ENCODE peak calls at places on chromosomes 16 and 17, in ten cellular contexts. One of them, this sample, is unnamed.

GRCh38 chr16:10622036-10622921 is 41.9 kb upstream of the EMP2 start:
- DNase-seq in nucleus accumbens: no peak
- DNase-seq in C1 segment of cervical spinal cord: no peak
- DNase-seq in M059J: no peak
- DNase-seq in H9: peak; percentile 41
- DNase-seq in HCEC 1CT: no peak
- DNase-seq in foreskin fibroblast: no peak
- DNase-seq in SHP77: no peak
- DNase-seq in stimulated activated CD4-positive, alpha-beta T cell treated with anti-CD3 and anti-CD28 coated beads, TNF-alpha, amount 100 ng/mL, for 24 hours: no peak
- DNase-seq in activated CD4-positive, alpha-beta T cell treated with anti-CD3 and anti-CD28 coated beads, Interleukin-2, amount 50 U/mL, for 48 hours: no peak
- DNase-seq in this sample: no peak

GRCh38 chr17:19705771-19706770 is 10.3 kb downstream of the SLC47A2 start:
- DNase-seq in H9: peak; percentile 37
- DNase-seq in HCEC 1CT: no peak
- DNase-seq in M059J: no peak
- DNase-seq in nucleus accumbens: no peak
- DNase-seq in activated CD4-positive, alpha-beta T cell treated with anti-CD3 and anti-CD28 coated beads, Interleukin-2, amount 50 U/mL, for 48 hours: no peak
- DNase-seq in stimulated activated CD4-positive, alpha-beta T cell treated with anti-CD3 and anti-CD28 coated beads, TNF-alpha, amount 100 ng/mL, for 24 hours: no peak
- DNase-seq in C1 segment of cervical spinal cord: no peak
- DNase-seq in foreskin fibroblast: no peak
- DNase-seq in SHP77: peak; percentile 59
- DNase-seq in this sample: no peak

GRCh38 chr16:57530104-57530522 is 6.3 kb downstream of the CCDC102A start:
- DNase-seq in stimulated activated CD4-positive, alpha-beta T cell treated with anti-CD3 and anti-CD28 coated beads, TNF-alpha, amount 100 ng/mL, for 24 hours: peak; percentile 68
- DNase-seq in M059J: peak; percentile 70
- DNase-seq in HCEC 1CT: peak; percentile 24
- DNase-seq in C1 segment of cervical spinal cord: no peak
- DNase-seq in activated CD4-positive, alpha-beta T cell treated with anti-CD3 and anti-CD28 coated beads, Interleukin-2, amount 50 U/mL, for 48 hours: peak; percentile 69
- DNase-seq in H9: peak; percentile 51
- DNase-seq in nucleus accumbens: no peak
- DNase-seq in foreskin fibroblast: peak; percentile 57
- DNase-seq in SHP77: peak; percentile 45
- DNase-seq in this sample: no peak

GRCh38 chr16:67181346-67181745 is 2.4 kb downstream of the MATCAP1 start:
- DNase-seq in foreskin fibroblast: peak; percentile 77
- DNase-seq in stimulated activated CD4-positive, alpha-beta T cell treated with anti-CD3 and anti-CD28 coated beads, TNF-alpha, amount 100 ng/mL, for 24 hours: no peak
- DNase-seq in SHP77: no peak
- DNase-seq in H9: no peak
- DNase-seq in M059J: peak; percentile 89
- DNase-seq in activated CD4-positive, alpha-beta T cell treated with anti-CD3 and anti-CD28 coated beads, Interleukin-2, amount 50 U/mL, for 48 hours: no peak
- DNase-seq in HCEC 1CT: peak; percentile 82
- DNase-seq in C1 segment of cervical spinal cord: no peak
- DNase-seq in nucleus accumbens: no peak
- DNase-seq in this sample: no peak

GRCh38 chr17:81482673-81483072 is 29.9 kb downstream of the ACTG1 start:
- DNase-seq in C1 segment of cervical spinal cord: no peak
- DNase-seq in M059J: no peak
- DNase-seq in activated CD4-positive, alpha-beta T cell treated with anti-CD3 and anti-CD28 coated beads, Interleukin-2, amount 50 U/mL, for 48 hours: no peak
- DNase-seq in SHP77: no peak
- DNase-seq in nucleus accumbens: no peak
- DNase-seq in HCEC 1CT: no peak
- DNase-seq in foreskin fibroblast: no peak
- DNase-seq in stimulated activated CD4-positive, alpha-beta T cell treated with anti-CD3 and anti-CD28 coated beads, TNF-alpha, amount 100 ng/mL, for 24 hours: no peak
- DNase-seq in H9: no peak
- DNase-seq in this sample: no peak

GRCh38 chr16:67846063-67846319 is 742 bp upstream of the NUTF2 start:
- DNase-seq in C1 segment of cervical spinal cord: no peak
- DNase-seq in nucleus accumbens: no peak
- DNase-seq in foreskin fibroblast: no peak
- DNase-seq in M059J: peak; percentile 51
- DNase-seq in HCEC 1CT: no peak
- DNase-seq in SHP77: no peak
- DNase-seq in stimulated activated CD4-positive, alpha-beta T cell treated with anti-CD3 and anti-CD28 coated beads, TNF-alpha, amount 100 ng/mL, for 24 hours: no peak
- DNase-seq in H9: no peak
- DNase-seq in activated CD4-positive, alpha-beta T cell treated with anti-CD3 and anti-CD28 coated beads, Interleukin-2, amount 50 U/mL, for 48 hours: no peak
- DNase-seq in this sample: no peak

GRCh38 chr16:87392823-87393679 is 915 bp downstream of the MAP1LC3B start:
- DNase-seq in M059J: peak; percentile 56
- DNase-seq in HCEC 1CT: no peak
- DNase-seq in foreskin fibroblast: peak; percentile 20
- DNase-seq in SHP77: peak; percentile 27
- DNase-seq in nucleus accumbens: peak; percentile 52
- DNase-seq in activated CD4-positive, alpha-beta T cell treated with anti-CD3 and anti-CD28 coated beads, Interleukin-2, amount 50 U/mL, for 48 hours: peak; percentile 53
- DNase-seq in stimulated activated CD4-positive, alpha-beta T cell treated with anti-CD3 and anti-CD28 coated beads, TNF-alpha, amount 100 ng/mL, for 24 hours: peak; percentile 37
- DNase-seq in H9: peak; percentile 50
- DNase-seq in C1 segment of cervical spinal cord: peak; percentile 49
- DNase-seq in this sample: no peak

GRCh38 chr17:6444573-6445335 is 499 bp downstream of the PIMREG start:
- DNase-seq in activated CD4-positive, alpha-beta T cell treated with anti-CD3 and anti-CD28 coated beads, Interleukin-2, amount 50 U/mL, for 48 hours: no peak
- DNase-seq in M059J: no peak
- DNase-seq in C1 segment of cervical spinal cord: no peak
- DNase-seq in HCEC 1CT: no peak
- DNase-seq in H9: no peak
- DNase-seq in stimulated activated CD4-positive, alpha-beta T cell treated with anti-CD3 and anti-CD28 coated beads, TNF-alpha, amount 100 ng/mL, for 24 hours: no peak
- DNase-seq in foreskin fibroblast: no peak
- DNase-seq in nucleus accumbens: no peak
- DNase-seq in SHP77: no peak
- DNase-seq in this sample: no peak

GRCh38 chr17:1644493-1645206 is 882 bp downstream of the SCARF1 start:
- DNase-seq in M059J: peak; percentile 80
- DNase-seq in nucleus accumbens: no peak
- DNase-seq in stimulated activated CD4-positive, alpha-beta T cell treated with anti-CD3 and anti-CD28 coated beads, TNF-alpha, amount 100 ng/mL, for 24 hours: peak; percentile 41
- DNase-seq in C1 segment of cervical spinal cord: no peak
- DNase-seq in foreskin fibroblast: no peak
- DNase-seq in SHP77: no peak
- DNase-seq in activated CD4-positive, alpha-beta T cell treated with anti-CD3 and anti-CD28 coated beads, Interleukin-2, amount 50 U/mL, for 48 hours: peak; percentile 44
- DNase-seq in H9: no peak
- DNase-seq in HCEC 1CT: peak; percentile 22
- DNase-seq in this sample: no peak

GRCh38 chr16:2333772-2334379 is 6.7 kb downstream of the ABCA3 start:
- DNase-seq in foreskin fibroblast: no peak
- DNase-seq in stimulated activated CD4-positive, alpha-beta T cell treated with anti-CD3 and anti-CD28 coated beads, TNF-alpha, amount 100 ng/mL, for 24 hours: no peak
- DNase-seq in SHP77: no peak
- DNase-seq in activated CD4-positive, alpha-beta T cell treated with anti-CD3 and anti-CD28 coated beads, Interleukin-2, amount 50 U/mL, for 48 hours: no peak
- DNase-seq in HCEC 1CT: no peak
- DNase-seq in nucleus accumbens: no peak
- DNase-seq in M059J: peak; percentile 71
- DNase-seq in C1 segment of cervical spinal cord: no peak
- DNase-seq in H9: no peak
- DNase-seq in this sample: no peak

GRCh38 chr16:67719778-67720144 is 645 bp upstream of the GFOD2 start:
- DNase-seq in M059J: peak; percentile 63
- DNase-seq in activated CD4-positive, alpha-beta T cell treated with anti-CD3 and anti-CD28 coated beads, Interleukin-2, amount 50 U/mL, for 48 hours: peak; percentile 11
- DNase-seq in stimulated activated CD4-positive, alpha-beta T cell treated with anti-CD3 and anti-CD28 coated beads, TNF-alpha, amount 100 ng/mL, for 24 hours: peak; percentile 4
- DNase-seq in HCEC 1CT: peak; percentile 47
- DNase-seq in H9: no peak
- DNase-seq in SHP77: peak; percentile 34
- DNase-seq in foreskin fibroblast: peak; percentile 51
- DNase-seq in nucleus accumbens: peak; percentile 51
- DNase-seq in C1 segment of cervical spinal cord: peak; percentile 54
- DNase-seq in this sample: peak; percentile 22

GRCh38 chr16:85103096-85104079 is 8.9 kb downstream of the CIBAR2 start:
- DNase-seq in M059J: no peak
- DNase-seq in C1 segment of cervical spinal cord: no peak
- DNase-seq in foreskin fibroblast: no peak
- DNase-seq in SHP77: no peak
- DNase-seq in nucleus accumbens: no peak
- DNase-seq in activated CD4-positive, alpha-beta T cell treated with anti-CD3 and anti-CD28 coated beads, Interleukin-2, amount 50 U/mL, for 48 hours: no peak
- DNase-seq in HCEC 1CT: no peak
- DNase-seq in stimulated activated CD4-positive, alpha-beta T cell treated with anti-CD3 and anti-CD28 coated beads, TNF-alpha, amount 100 ng/mL, for 24 hours: no peak
- DNase-seq in H9: no peak
- DNase-seq in this sample: no peak

GRCh38 chr16:58280846-58281301 is 14.0 kb downstream of the PRSS54 start:
- DNase-seq in stimulated activated CD4-positive, alpha-beta T cell treated with anti-CD3 and anti-CD28 coated beads, TNF-alpha, amount 100 ng/mL, for 24 hours: no peak
- DNase-seq in HCEC 1CT: no peak
- DNase-seq in foreskin fibroblast: no peak
- DNase-seq in nucleus accumbens: no peak
- DNase-seq in SHP77: no peak
- DNase-seq in H9: no peak
- DNase-seq in M059J: peak; percentile 73
- DNase-seq in C1 segment of cervical spinal cord: no peak
- DNase-seq in activated CD4-positive, alpha-beta T cell treated with anti-CD3 and anti-CD28 coated beads, Interleukin-2, amount 50 U/mL, for 48 hours: no peak
- DNase-seq in this sample: no peak

GRCh38 chr16:14494396-14494795 is 135.7 kb downstream of the PARN start:
- DNase-seq in SHP77: no peak
- DNase-seq in stimulated activated CD4-positive, alpha-beta T cell treated with anti-CD3 and anti-CD28 coated beads, TNF-alpha, amount 100 ng/mL, for 24 hours: no peak
- DNase-seq in C1 segment of cervical spinal cord: no peak
- DNase-seq in H9: no peak
- DNase-seq in activated CD4-positive, alpha-beta T cell treated with anti-CD3 and anti-CD28 coated beads, Interleukin-2, amount 50 U/mL, for 48 hours: no peak
- DNase-seq in foreskin fibroblast: no peak
- DNase-seq in HCEC 1CT: no peak
- DNase-seq in nucleus accumbens: no peak
- DNase-seq in M059J: no peak
- DNase-seq in this sample: no peak

GRCh38 chr16:86165479-86165878 is 266.5 kb downstream of the IRF8 start:
- DNase-seq in H9: no peak
- DNase-seq in activated CD4-positive, alpha-beta T cell treated with anti-CD3 and anti-CD28 coated beads, Interleukin-2, amount 50 U/mL, for 48 hours: no peak
- DNase-seq in C1 segment of cervical spinal cord: no peak
- DNase-seq in stimulated activated CD4-positive, alpha-beta T cell treated with anti-CD3 and anti-CD28 coated beads, TNF-alpha, amount 100 ng/mL, for 24 hours: no peak
- DNase-seq in nucleus accumbens: no peak
- DNase-seq in SHP77: no peak
- DNase-seq in foreskin fibroblast: no peak
- DNase-seq in HCEC 1CT: no peak
- DNase-seq in M059J: no peak
- DNase-seq in this sample: no peak

GRCh38 chr16:79691001-79691400 is 90.5 kb upstream of the MAF start:
- DNase-seq in HCEC 1CT: no peak
- DNase-seq in foreskin fibroblast: no peak
- DNase-seq in C1 segment of cervical spinal cord: no peak
- DNase-seq in H9: no peak
- DNase-seq in SHP77: no peak
- DNase-seq in nucleus accumbens: no peak
- DNase-seq in activated CD4-positive, alpha-beta T cell treated with anti-CD3 and anti-CD28 coated beads, Interleukin-2, amount 50 U/mL, for 48 hours: no peak
- DNase-seq in M059J: no peak
- DNase-seq in stimulated activated CD4-positive, alpha-beta T cell treated with anti-CD3 and anti-CD28 coated beads, TNF-alpha, amount 100 ng/mL, for 24 hours: no peak
- DNase-seq in this sample: no peak

GRCh38 chr16:84459941-84460405 is 44.5 kb downstream of the MEAK7 start:
- DNase-seq in HCEC 1CT: no peak
- DNase-seq in M059J: no peak
- DNase-seq in nucleus accumbens: no peak
- DNase-seq in C1 segment of cervical spinal cord: no peak
- DNase-seq in SHP77: no peak
- DNase-seq in H9: no peak
- DNase-seq in activated CD4-positive, alpha-beta T cell treated with anti-CD3 and anti-CD28 coated beads, Interleukin-2, amount 50 U/mL, for 48 hours: no peak
- DNase-seq in stimulated activated CD4-positive, alpha-beta T cell treated with anti-CD3 and anti-CD28 coated beads, TNF-alpha, amount 100 ng/mL, for 24 hours: no peak
- DNase-seq in foreskin fibroblast: no peak
- DNase-seq in this sample: peak; percentile 14

GRCh38 chr16:79573881-79574280 is 26.7 kb downstream of the MAF start:
- DNase-seq in M059J: no peak
- DNase-seq in nucleus accumbens: no peak
- DNase-seq in activated CD4-positive, alpha-beta T cell treated with anti-CD3 and anti-CD28 coated beads, Interleukin-2, amount 50 U/mL, for 48 hours: no peak
- DNase-seq in C1 segment of cervical spinal cord: no peak
- DNase-seq in SHP77: no peak
- DNase-seq in HCEC 1CT: no peak
- DNase-seq in foreskin fibroblast: no peak
- DNase-seq in H9: no peak
- DNase-seq in stimulated activated CD4-positive, alpha-beta T cell treated with anti-CD3 and anti-CD28 coated beads, TNF-alpha, amount 100 ng/mL, for 24 hours: no peak
- DNase-seq in this sample: no peak

GRCh38 chr17:42484304-42484703 is 25.6 kb downstream of the ATP6V0A1 start:
- DNase-seq in stimulated activated CD4-positive, alpha-beta T cell treated with anti-CD3 and anti-CD28 coated beads, TNF-alpha, amount 100 ng/mL, for 24 hours: peak; percentile 62
- DNase-seq in activated CD4-positive, alpha-beta T cell treated with anti-CD3 and anti-CD28 coated beads, Interleukin-2, amount 50 U/mL, for 48 hours: peak; percentile 58
- DNase-seq in SHP77: no peak
- DNase-seq in C1 segment of cervical spinal cord: no peak
- DNase-seq in M059J: no peak
- DNase-seq in HCEC 1CT: no peak
- DNase-seq in H9: no peak
- DNase-seq in nucleus accumbens: no peak
- DNase-seq in foreskin fibroblast: no peak
- DNase-seq in this sample: no peak

GRCh38 chr16:66154801-66155200 is 211.7 kb upstream of the CDH5 start:
- DNase-seq in nucleus accumbens: no peak
- DNase-seq in H9: no peak
- DNase-seq in HCEC 1CT: no peak
- DNase-seq in stimulated activated CD4-positive, alpha-beta T cell treated with anti-CD3 and anti-CD28 coated beads, TNF-alpha, amount 100 ng/mL, for 24 hours: no peak
- DNase-seq in C1 segment of cervical spinal cord: no peak
- DNase-seq in activated CD4-positive, alpha-beta T cell treated with anti-CD3 and anti-CD28 coated beads, Interleukin-2, amount 50 U/mL, for 48 hours: no peak
- DNase-seq in M059J: no peak
- DNase-seq in SHP77: no peak
- DNase-seq in foreskin fibroblast: no peak
- DNase-seq in this sample: no peak

GRCh38 chr17:36949461-36949927 is 740 bp downstream of the AATF start:
- DNase-seq in nucleus accumbens: no peak
- DNase-seq in SHP77: no peak
- DNase-seq in stimulated activated CD4-positive, alpha-beta T cell treated with anti-CD3 and anti-CD28 coated beads, TNF-alpha, amount 100 ng/mL, for 24 hours: no peak
- DNase-seq in C1 segment of cervical spinal cord: no peak
- DNase-seq in M059J: peak; percentile 51
- DNase-seq in foreskin fibroblast: no peak
- DNase-seq in H9: no peak
- DNase-seq in HCEC 1CT: peak; percentile 62
- DNase-seq in activated CD4-positive, alpha-beta T cell treated with anti-CD3 and anti-CD28 coated beads, Interleukin-2, amount 50 U/mL, for 48 hours: no peak
- DNase-seq in this sample: no peak

GRCh38 chr17:57283203-57283971 is 27.1 kb downstream of the MSI2 start:
- DNase-seq in H9: no peak
- DNase-seq in foreskin fibroblast: no peak
- DNase-seq in M059J: no peak
- DNase-seq in stimulated activated CD4-positive, alpha-beta T cell treated with anti-CD3 and anti-CD28 coated beads, TNF-alpha, amount 100 ng/mL, for 24 hours: no peak
- DNase-seq in HCEC 1CT: no peak
- DNase-seq in SHP77: no peak
- DNase-seq in nucleus accumbens: no peak
- DNase-seq in activated CD4-positive, alpha-beta T cell treated with anti-CD3 and anti-CD28 coated beads, Interleukin-2, amount 50 U/mL, for 48 hours: no peak
- DNase-seq in C1 segment of cervical spinal cord: no peak
- DNase-seq in this sample: no peak

GRCh38 chr16:77376358-77376757 is 58.5 kb downstream of the ADAMTS18 start:
- DNase-seq in stimulated activated CD4-positive, alpha-beta T cell treated with anti-CD3 and anti-CD28 coated beads, TNF-alpha, amount 100 ng/mL, for 24 hours: peak; percentile 9
- DNase-seq in SHP77: no peak
- DNase-seq in H9: peak; percentile 45
- DNase-seq in nucleus accumbens: no peak
- DNase-seq in M059J: no peak
- DNase-seq in C1 segment of cervical spinal cord: no peak
- DNase-seq in activated CD4-positive, alpha-beta T cell treated with anti-CD3 and anti-CD28 coated beads, Interleukin-2, amount 50 U/mL, for 48 hours: peak; percentile 1
- DNase-seq in HCEC 1CT: no peak
- DNase-seq in foreskin fibroblast: no peak
- DNase-seq in this sample: no peak

GRCh38 chr16:25011891-25012499 is 3.2 kb downstream of the ARHGAP17 start:
- DNase-seq in nucleus accumbens: no peak
- DNase-seq in HCEC 1CT: no peak
- DNase-seq in M059J: no peak
- DNase-seq in H9: no peak
- DNase-seq in activated CD4-positive, alpha-beta T cell treated with anti-CD3 and anti-CD28 coated beads, Interleukin-2, amount 50 U/mL, for 48 hours: no peak
- DNase-seq in SHP77: no peak
- DNase-seq in stimulated activated CD4-positive, alpha-beta T cell treated with anti-CD3 and anti-CD28 coated beads, TNF-alpha, amount 100 ng/mL, for 24 hours: no peak
- DNase-seq in foreskin fibroblast: no peak
- DNase-seq in C1 segment of cervical spinal cord: no peak
- DNase-seq in this sample: no peak

GRCh38 chr17:17041018-17041521 is 1.2 kb upstream of the MPRIP start:
- DNase-seq in activated CD4-positive, alpha-beta T cell treated with anti-CD3 and anti-CD28 coated beads, Interleukin-2, amount 50 U/mL, for 48 hours: no peak
- DNase-seq in M059J: peak; percentile 77
- DNase-seq in nucleus accumbens: peak; percentile 62
- DNase-seq in foreskin fibroblast: peak; percentile 63
- DNase-seq in HCEC 1CT: peak; percentile 56
- DNase-seq in SHP77: peak; percentile 99
- DNase-seq in H9: no peak
- DNase-seq in C1 segment of cervical spinal cord: no peak
- DNase-seq in stimulated activated CD4-positive, alpha-beta T cell treated with anti-CD3 and anti-CD28 coated beads, TNF-alpha, amount 100 ng/mL, for 24 hours: no peak
- DNase-seq in this sample: no peak

GRCh38 chr17:76927982-76928381 is 59.8 kb downstream of the MGAT5B start:
- DNase-seq in activated CD4-positive, alpha-beta T cell treated with anti-CD3 and anti-CD28 coated beads, Interleukin-2, amount 50 U/mL, for 48 hours: no peak
- DNase-seq in M059J: no peak
- DNase-seq in nucleus accumbens: no peak
- DNase-seq in C1 segment of cervical spinal cord: no peak
- DNase-seq in foreskin fibroblast: no peak
- DNase-seq in HCEC 1CT: no peak
- DNase-seq in H9: no peak
- DNase-seq in SHP77: no peak
- DNase-seq in stimulated activated CD4-positive, alpha-beta T cell treated with anti-CD3 and anti-CD28 coated beads, TNF-alpha, amount 100 ng/mL, for 24 hours: no peak
- DNase-seq in this sample: no peak

GRCh38 chr16:74842413-74842812 is 67.8 kb upstream of the FA2H start:
- DNase-seq in activated CD4-positive, alpha-beta T cell treated with anti-CD3 and anti-CD28 coated beads, Interleukin-2, amount 50 U/mL, for 48 hours: no peak
- DNase-seq in nucleus accumbens: no peak
- DNase-seq in H9: no peak
- DNase-seq in foreskin fibroblast: no peak
- DNase-seq in SHP77: no peak
- DNase-seq in HCEC 1CT: no peak
- DNase-seq in stimulated activated CD4-positive, alpha-beta T cell treated with anti-CD3 and anti-CD28 coated beads, TNF-alpha, amount 100 ng/mL, for 24 hours: no peak
- DNase-seq in C1 segment of cervical spinal cord: no peak
- DNase-seq in M059J: peak; percentile 37
- DNase-seq in this sample: no peak

GRCh38 chr17:32481193-32481592 is 5.6 kb upstream of the CDK5R1 start:
- DNase-seq in foreskin fibroblast: no peak
- DNase-seq in M059J: no peak
- DNase-seq in stimulated activated CD4-positive, alpha-beta T cell treated with anti-CD3 and anti-CD28 coated beads, TNF-alpha, amount 100 ng/mL, for 24 hours: no peak
- DNase-seq in HCEC 1CT: no peak
- DNase-seq in H9: no peak
- DNase-seq in SHP77: no peak
- DNase-seq in C1 segment of cervical spinal cord: no peak
- DNase-seq in activated CD4-positive, alpha-beta T cell treated with anti-CD3 and anti-CD28 coated beads, Interleukin-2, amount 50 U/mL, for 48 hours: no peak
- DNase-seq in nucleus accumbens: no peak
- DNase-seq in this sample: no peak